ENCODE peak calls at places on chromosomes 16 and 17, in seven cellular contexts. Z, J, K, H, O, C and X are unnamed samples.

GRCh38 chr17:57603978-57604377 is 141.1 kb downstream of the CCDC182 start:
- DNase-seq in Z (peak; percentile 42), J (peak; percentile 32), K (peak; percentile 65), H (no peak), O (no peak), C (no peak), X (no peak)

GRCh38 chr17:61833536-61834203 is 29.7 kb downstream of the BRIP1 start:
- DNase-seq in Z (no peak), J (no peak), K (no peak), H (no peak), O (no peak), C (peak; percentile 76), X (no peak)

GRCh38 chr16:23274968-23275367 is 27.1 kb upstream of the SCNN1B start:
- DNase-seq in Z (no peak), J (no peak), K (no peak), H (no peak), O (peak; percentile 36), C (no peak), X (no peak)

GRCh38 chr16:67260426-67261063 is 11.8 kb downstream of the SLC9A5 start:
- DNase-seq in Z (no peak), J (no peak), K (no peak), H (no peak), O (peak; percentile 56), C (peak; percentile 72), X (no peak)

GRCh38 chr16:16025214-16025968 is 76.0 kb downstream of the ABCC1 start:
- DNase-seq in Z (no peak), J (peak; percentile 40), K (no peak), H (peak; percentile 35), O (no peak), C (peak; percentile 97), X (peak; percentile 47)

GRCh38 chr16:8589293-8590160 is 784 bp downstream of the TMEM114 start:
- DNase-seq in Z (no peak), J (no peak), K (no peak), H (no peak), O (no peak), C (no peak), X (no peak)

GRCh38 chr16:53007095-53007494 is 45.6 kb downstream of the CHD9NB start:
- DNase-seq in Z (no peak), J (no peak), K (no peak), H (no peak), O (no peak), C (no peak), X (no peak)

GRCh38 chr17:494601-495195 is 142.1 kb upstream of the RPH3AL start:
- DNase-seq in Z (no peak), J (no peak), K (no peak), H (no peak), O (no peak), C (no peak), X (no peak)

GRCh38 chr17:1058423-1059130 is 61.6 kb downstream of the TIMM22 start:
- DNase-seq in Z (no peak), J (no peak), K (peak; percentile 65), H (peak; percentile 32), O (peak; percentile 41), C (peak; percentile 35), X (no peak)

GRCh38 chr17:82317394-82318168 is at the start of gene CD7:
- DNase-seq in Z (no peak), J (no peak), K (no peak), H (no peak), O (peak; percentile 64), C (no peak), X (no peak)

GRCh38 chr17:4444782-4445473 is 11.2 kb downstream of the SPNS3 start:
- DNase-seq in Z (peak; percentile 92), J (peak; percentile 53), K (peak; percentile 83), H (no peak), O (no peak), C (no peak), X (no peak)

GRCh38 chr16:52976539-52977167 is 76.0 kb downstream of the CHD9NB start:
- DNase-seq in Z (no peak), J (no peak), K (no peak), H (peak; percentile 6), O (peak; percentile 41), C (peak; percentile 22), X (peak; percentile 5)

GRCh38 chr16:87707097-87707496 is 58.7 kb downstream of the KLHDC4 start:
- DNase-seq in Z (no peak), J (no peak), K (no peak), H (no peak), O (no peak), C (no peak), X (no peak)

GRCh38 chr16:53882310-53882709 is 178.4 kb downstream of the FTO start:
- DNase-seq in Z (no peak), J (no peak), K (no peak), H (no peak), O (no peak), C (no peak), X (no peak)

GRCh38 chr17:51398647-51399046 is 138.3 kb downstream of the UTP18 start:
- DNase-seq in Z (no peak), J (no peak), K (no peak), H (no peak), O (no peak), C (no peak), X (no peak)

GRCh38 chr16:76474048-76474447 is 196.8 kb downstream of the CNTNAP4 start:
- DNase-seq in Z (no peak), J (no peak), K (no peak), H (no peak), O (no peak), C (no peak), X (no peak)

GRCh38 chr16:48498761-48499600 is 111.0 kb downstream of the N4BP1 start:
- DNase-seq in Z (no peak), J (peak; percentile 58), K (peak; percentile 44), H (peak; percentile 67), O (peak; percentile 35), C (peak; percentile 76), X (no peak)

GRCh38 chr16:20611350-20611902 is 35.3 kb upstream of the ACSM2B start:
- DNase-seq in Z (no peak), J (no peak), K (no peak), H (no peak), O (no peak), C (no peak), X (no peak)

GRCh38 chr17:4514206-4514605 is 15.5 kb downstream of the SPNS2 start:
- DNase-seq in Z (no peak), J (peak; percentile 85), K (no peak), H (no peak), O (no peak), C (no peak), X (no peak)

GRCh38 chr17:77666480-77666879 is 292.0 kb upstream of the TNRC6C start:
- DNase-seq in Z (no peak), J (no peak), K (no peak), H (no peak), O (no peak), C (no peak), X (no peak)

GRCh38 chr17:81966343-81967243 is 5.6 kb upstream of the NOTUM start:
- DNase-seq in Z (peak; percentile 51), J (no peak), K (peak; percentile 70), H (no peak), O (peak; percentile 89), C (peak; percentile 24), X (no peak)

GRCh38 chr17:57442401-57442823 is 186.1 kb downstream of the MSI2 start:
- DNase-seq in Z (no peak), J (no peak), K (no peak), H (no peak), O (no peak), C (peak; percentile 91), X (no peak)

GRCh38 chr16:81841709-81842108 is 62.6 kb downstream of the PLCG2 start:
- DNase-seq in Z (no peak), J (no peak), K (no peak), H (no peak), O (no peak), C (no peak), X (no peak)

GRCh38 chr17:53655591-53655990 is 167.1 kb upstream of the KIF2B start:
- DNase-seq in Z (no peak), J (no peak), K (no peak), H (no peak), O (no peak), C (peak; percentile 25), X (no peak)

GRCh38 chr16:80273635-80274538 is 266.9 kb upstream of the DYNLRB2 start:
- DNase-seq in Z (no peak), J (no peak), K (no peak), H (no peak), O (no peak), C (peak; percentile 75), X (no peak)

GRCh38 chr17:69854381-69854780 is 220.6 kb upstream of the KCNJ16 start:
- DNase-seq in Z (no peak), J (no peak), K (no peak), H (no peak), O (no peak), C (peak; percentile 13), X (no peak)

GRCh38 chr16:83746611-83747010 is 61.2 kb upstream of the HSBP1 start:
- DNase-seq in Z (no peak), J (no peak), K (no peak), H (no peak), O (no peak), C (no peak), X (no peak)

GRCh38 chr17:64938925-64939474 is 19.7 kb upstream of the LRRC37A3 start:
- DNase-seq in Z (peak; percentile 48), J (no peak), K (peak; percentile 64), H (peak; percentile 27), O (peak; percentile 58), C (peak; percentile 25), X (peak; percentile 46)

GRCh38 chr17:82859431-82860403 is 19.9 kb upstream of the ZNF750 start:
- DNase-seq in Z (no peak), J (no peak), K (no peak), H (no peak), O (peak; percentile 27), C (peak; percentile 70), X (peak; percentile 49)

GRCh38 chr17:31591924-31592323 is 200.4 kb downstream of the RAB11FIP4 start:
- DNase-seq in Z (no peak), J (no peak), K (no peak), H (no peak), O (no peak), C (no peak), X (no peak)
- TF ChIP-seq POLR2A in Z (no peak), J (no peak), K (no peak), H (no peak), O (no peak), C (no peak), X (no peak)

DNA sequence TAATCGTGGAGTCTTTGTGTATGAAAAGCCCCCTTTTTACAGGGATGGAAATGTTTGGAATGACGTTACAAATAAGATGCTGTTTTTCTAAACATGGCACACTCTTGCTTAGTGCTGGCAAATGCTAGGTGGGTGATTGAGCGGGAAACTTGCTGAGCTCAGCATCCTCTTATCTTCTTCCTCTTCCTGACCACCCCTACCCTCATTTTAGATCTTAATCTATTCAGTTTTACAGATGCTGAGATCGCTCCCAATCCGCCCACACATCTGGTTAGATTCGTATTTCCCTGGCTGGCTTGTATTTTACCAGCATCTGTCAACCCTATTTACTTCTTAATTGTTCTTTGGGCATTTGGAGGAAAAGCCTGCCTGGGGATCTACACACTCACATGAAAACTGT is 258.3 kb downstream of the HS3ST3B1 start:
- DNase-seq in Z (no peak), J (no peak), K (no peak), H (no peak), O (no peak), C (no peak), X (no peak)
- TF ChIP-seq POLR2A in Z (no peak), J (no peak), K (no peak), H (no peak), O (no peak), C (no peak), X (no peak)

GRCh38 chr17:39063681-39064069 is 87.8 kb downstream of the PLXDC1 start:
- DNase-seq in Z (no peak), J (no peak), K (no peak), H (no peak), O (no peak), C (peak; percentile 12), X (no peak)
- TF ChIP-seq POLR2A in Z (no peak), J (no peak), K (no peak), H (no peak), O (no peak), C (no peak), X (no peak)

GRCh38 chr16:58451945-58452401 is 48.0 kb upstream of the NDRG4 start:
- DNase-seq in Z (no peak), J (no peak), K (no peak), H (no peak), O (peak; percentile 85), C (no peak), X (no peak)
- TF ChIP-seq POLR2A in Z (no peak), J (no peak), K (no peak), H (no peak), O (no peak), C (no peak), X (no peak)